ENCODE peak calls at places on chromosomes 13 and 19, in four cellular contexts. I is GM23248; J is CD8-positive, alpha-beta T cell; E is thoracic aorta. F is an unnamed sample.

GRCh38 chr13:111353508-111353907 is 33.1 kb downstream of the TEX29 start:
- DNase-seq in I (no peak), J (no peak), E (no peak), F (no peak)

GRCh38 chr19:45526143-45526542 is 18.9 kb downstream of the VASP start:
- DNase-seq in E (no peak), I (peak; percentile 67), J (no peak), F (no peak)

GRCh38 chr19:31639306-31639705 is 290.1 kb upstream of the TSHZ3 start:
- DNase-seq in I (no peak), E (no peak), J (no peak), F (no peak)

GRCh38 chr13:95298971-95299627 is 2.2 kb downstream of the ABCC4 start:
- DNase-seq in E (no peak), I (peak; percentile 53), J (no peak), F (no peak)

GRCh38 chr13:80562423-80562822 is 221.5 kb upstream of the SPRY2 start:
- DNase-seq in E (no peak), J (no peak), I (no peak), F (no peak)

GRCh38 chr13:99087954-99088491 is 110.2 kb upstream of the DOCK9 start:
- DNase-seq in E (no peak), J (peak; percentile 18), I (no peak), F (no peak)

GRCh38 chr13:47303626-47304025 is 406.8 kb upstream of the HTR2A start:
- DNase-seq in J (no peak), E (no peak), I (no peak), F (no peak)

GRCh38 chr13:19185865-19186645 is 4.4 kb upstream of the TUBA3C start:
- DNase-seq in I (no peak), E (no peak), J (no peak), F (no peak)

GRCh38 chr19:47729799-47730520 is 15.4 kb upstream of the NOP53 start:
- DNase-seq in J (no peak), I (peak; percentile 36), E (no peak), F (no peak)

GRCh38 chr13:89541091-89542030 is 1806.1 kb upstream of the MIR17HG start:
- DNase-seq in E (no peak), J (no peak), I (no peak), F (no peak)

GRCh38 chr19:54523403-54523802 is 20.8 kb downstream of the LAIR2 start:
- DNase-seq in J (no peak), E (no peak), I (peak; percentile 78), F (no peak)

GRCh38 chr13:41700790-41701310 is 243.5 kb downstream of the RGCC start:
- DNase-seq in J (no peak), I (peak; percentile 82), E (no peak), F (no peak)

GRCh38 chr13:73440296-73440895 is 381.6 kb downstream of the KLF5 start:
- DNase-seq in I (peak; percentile 16), J (no peak), E (no peak), F (no peak)

GRCh38 chr13:33276581-33276980 is 9.0 kb downstream of the STARD13 start:
- DNase-seq in I (no peak), J (no peak), E (no peak), F (no peak)

GRCh38 chr19:32902448-32902847 is 32.9 kb upstream of the SLC7A9 start:
- DNase-seq in J (no peak), E (no peak), I (no peak), F (no peak)

GRCh38 chr19:10293637-10294367 is 4.0 kb downstream of the ICAM5 start:
- DNase-seq in J (no peak), I (no peak), E (no peak), F (no peak)

GRCh38 chr13:50198508-50198907 is 183.3 kb downstream of the KCNRG start:
- DNase-seq in E (no peak), I (peak; percentile 62), J (no peak), F (no peak)

GRCh38 chr19:13005861-13006370 is 10.6 kb downstream of the NFIX start:
- DNase-seq in I (peak; percentile 26), J (no peak), E (no peak), F (no peak)

GRCh38 chr13:41812851-41813250 is 148.1 kb downstream of the VWA8 start:
- DNase-seq in J (no peak), I (no peak), E (no peak), F (no peak)

GRCh38 chr19:47589824-47590223 is 16.9 kb upstream of the ZNF541 start:
- DNase-seq in I (no peak), J (no peak), E (no peak), F (no peak)

GRCh38 chr13:106361621-106362020 is 173.8 kb downstream of the EFNB2 start:
- DNase-seq in I (no peak), E (no peak), J (no peak), F (no peak)

GRCh38 chr19:10061717-10062310 is 24.3 kb upstream of the SHFL start:
- DNase-seq in E (no peak), J (no peak), I (peak; percentile 39), F (no peak)

GRCh38 chr19:41238244-41238643 is 19.2 kb downstream of the AXL start:
- DNase-seq in J (no peak), E (no peak), I (no peak), F (no peak)

GRCh38 chr19:7673995-7674667 is 2.8 kb upstream of the MCEMP1 start:
- DNase-seq in E (no peak), I (peak; percentile 74), J (no peak), F (no peak)

GRCh38 chr19:6273701-6274601 is 5.8 kb downstream of the MLLT1 start:
- DNase-seq in I (peak; percentile 99), J (no peak), E (peak; percentile 90), F (no peak)

GRCh38 chr13:94595006-94595942 is 678 bp downstream of the TGDS start:
- DNase-seq in E (no peak), J (peak; percentile 28), I (peak; percentile 71), F (peak; percentile 37)

DNA sequence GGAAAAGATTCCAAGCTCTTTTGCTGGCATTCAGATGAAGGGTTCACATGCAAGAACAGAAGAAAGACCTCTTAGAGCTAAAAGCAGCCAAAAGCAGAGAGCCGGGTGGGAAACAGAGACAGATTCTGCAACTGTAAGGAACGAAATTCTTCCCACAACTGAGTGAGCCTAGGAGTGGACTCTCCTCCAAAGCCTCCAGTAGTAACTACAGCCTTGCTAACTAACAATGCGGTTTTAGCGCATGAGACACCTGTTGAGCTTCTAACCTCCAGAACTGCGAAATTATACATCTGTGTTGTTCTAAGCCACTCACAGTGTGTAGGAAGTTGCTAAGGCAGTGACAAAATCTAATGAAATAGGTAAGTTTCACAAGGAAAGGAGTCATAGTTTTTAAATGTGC is 98.0 kb upstream of the SLITRK1 start:
- DNase-seq in E (no peak), J (no peak), I (no peak), F (no peak)
- H3K27ac ChIP-seq in E (no peak overlapping the region), J (no peak overlapping the region), I (no peak overlapping the region), F (no peak overlapping the region)

GRCh38 chr19:29809795-29810503 is 1.8 kb upstream of the CCNE1 start:
- DNase-seq in J (no peak), I (no peak), E (no peak), F (no peak)

GRCh38 chr19:29810504-29810871 is 1.3 kb upstream of the CCNE1 start:
- DNase-seq in J (no peak), E (no peak), I (peak; percentile 51), F (peak; percentile 15)

GRCh38 chr19:29812881-29813275 is 1.1 kb downstream of the CCNE1 start:
- DNase-seq in E (no peak), I (no peak), J (no peak), F (no peak)

GRCh38 chr19:29812080-29812880 is 489 bp downstream of the CCNE1 start:
- DNase-seq in I (peak; percentile 38), J (no peak), E (no peak), F (no peak)

GRCh38 chr19:29811125-29812079 is at the start of gene CCNE1:
- DNase-seq in J (peak; percentile 96), I (peak; percentile 92), E (peak; percentile 67), F (peak; percentile 93)
- H3K4me3 ChIP-seq in J (peak within 1 kb of the TSS; percentile 58), I (peak within 1 kb of the TSS; percentile 71), E (peak within 1 kb of the TSS; percentile 72), F (peak within 1 kb of the TSS; percentile 35)

GRCh38 chr13:96678801-96679200 is 315.5 kb downstream of the OXGR1 start:
- DNase-seq in J (no peak), E (no peak), I (no peak), F (no peak)
- H3K9me3 ChIP-seq in J (no peaks in the 10 kb centered on the region), E (no peaks in the 10 kb centered on the region), I (no peaks in the 10 kb centered on the region), F (no peaks in the 10 kb centered on the region)

GRCh38 chr13:113903912-113904311 is 40.0 kb upstream of the GAS6 start:
- DNase-seq in E (no peak), J (no peak), I (no peak), F (no peak)
- H3K27ac ChIP-seq in E (peak overlapping the region; percentile 91), J (no peak overlapping the region), I (peak overlapping the region; percentile 72), F (no peak overlapping the region)

GRCh38 chr19:1283207-1283916 is 2.3 kb upstream of the EFNA2 start:
- DNase-seq in J (no peak), E (no peak), I (no peak), F (no peak)
- H3K4me3 ChIP-seq in J (no peak overlapping the region), E (no peak overlapping the region), I (no peak overlapping the region), F (no peak overlapping the region)

GRCh38 chr19:23436944-23437343 is 41.7 kb upstream of the ZNF91 start:
- DNase-seq in I (no peak), J (no peak), E (no peak), F (no peak)
- H3K9me3 ChIP-seq in I (no peaks in the 10 kb centered on the region), J (no peaks in the 10 kb centered on the region), E (peaks cover 6% of the 10 kb centered on the region), F (no peaks in the 10 kb centered on the region)

GRCh38 chr19:4123615-4124568 is at the start of gene MAP2K2:
- DNase-seq in E (peak; percentile 46), J (peak; percentile 97), I (peak; percentile 97), F (peak; percentile 96)

GRCh38 chr19:4122480-4122879 is 1.4 kb downstream of the MAP2K2 start:
- DNase-seq in J (no peak), E (no peak), I (no peak), F (no peak)

GRCh38 chr19:4120933-4121612 is 2.8 kb downstream of the MAP2K2 start:
- DNase-seq in E (no peak), J (no peak), I (no peak), F (no peak)

GRCh38 chr19:4121815-4122214 is 2.1 kb downstream of the MAP2K2 start:
- DNase-seq in E (no peak), J (no peak), I (no peak), F (no peak)

DNA sequence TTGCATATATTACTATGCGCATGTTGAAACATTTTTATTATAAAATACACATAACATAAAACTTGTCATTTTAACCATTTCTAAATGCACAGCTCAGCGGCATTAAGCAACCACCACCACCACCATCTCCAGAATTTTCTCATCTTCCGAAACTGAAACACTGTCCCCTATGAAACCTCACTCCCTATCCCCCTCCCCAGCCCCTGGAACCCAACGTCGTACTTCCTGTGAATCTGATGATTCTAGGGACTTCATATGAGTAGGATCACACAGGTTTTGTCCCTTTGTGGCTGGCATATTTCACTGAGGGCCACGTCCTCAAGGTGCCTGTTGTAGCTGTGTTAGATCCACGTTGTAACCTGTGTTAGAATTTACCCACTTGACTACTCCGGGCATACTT is 716 bp upstream of the MAP2K2 start:
- DNase-seq in I (no peak), J (no peak), E (no peak), F (no peak)
- H3K27ac ChIP-seq in I (no peak overlapping the region), J (peak overlapping the region; percentile 52), E (no peak overlapping the region), F (peak overlapping the region; percentile 74)

GRCh38 chr19:19540707-19541515 is 2.8 kb downstream of the CILP2 start:
- DNase-seq in I (peak; percentile 65), J (peak; percentile 52), E (no peak), F (peak; percentile 67)
- H3K4me3 ChIP-seq in I (peak overlapping the region; percentile 16), J (peak overlapping the region; percentile 58), E (peak overlapping the region; percentile 43), F (no peak overlapping the region)

GRCh38 chr19:11722414-11722813 is 16.3 kb downstream of the ZNF823 start:
- DNase-seq in J (no peak), I (peak; percentile 7), E (no peak), F (no peak)

GRCh38 chr19:11721681-11722080 is 17.1 kb downstream of the ZNF823 start:
- DNase-seq in E (no peak), J (no peak), I (no peak), F (no peak)
- H3K9me3 ChIP-seq in E (peaks cover 50% of the 10 kb centered on the region), J (peaks cover 31% of the 10 kb centered on the region), I (no peaks in the 10 kb centered on the region), F (peaks cover 44% of the 10 kb centered on the region)